ENCODE peak calls at places on chromosome 13, in five cellular contexts. One of them, this sample, is unnamed.

GRCh38 chr13:39552233-39552632 is 50.8 kb downstream of the LHFPL6 start:
- DNase-seq in GM04504: no peak
- DNase-seq in EL: no peak
- DNase-seq in NCI-H774: no peak
- DNase-seq in fibroblast of the conjunctiva: no peak
- DNase-seq in this sample: peak

GRCh38 chr13:71149498-71150363 is 717.3 kb downstream of the DACH1 start:
- DNase-seq in GM04504: no peak
- DNase-seq in EL: no peak
- DNase-seq in NCI-H774: peak
- DNase-seq in fibroblast of the conjunctiva: no peak
- DNase-seq in this sample: no peak

GRCh38 chr13:111962431-111962891 is 104.5 kb upstream of the SOX1 start:
- DNase-seq in GM04504: no peak
- DNase-seq in EL: no peak
- DNase-seq in NCI-H774: no peak
- DNase-seq in fibroblast of the conjunctiva: no peak
- DNase-seq in this sample: no peak

GRCh38 chr13:75587679-75588078 is 38.1 kb downstream of the UCHL3 start:
- DNase-seq in GM04504: no peak
- DNase-seq in EL: no peak
- DNase-seq in NCI-H774: no peak
- DNase-seq in fibroblast of the conjunctiva: no peak
- DNase-seq in this sample: no peak

GRCh38 chr13:109940637-109941036 is 154.3 kb upstream of the IRS2 start:
- DNase-seq in GM04504: no peak
- DNase-seq in EL: no peak
- DNase-seq in NCI-H774: no peak
- DNase-seq in fibroblast of the conjunctiva: no peak
- DNase-seq in this sample: no peak

GRCh38 chr13:106799731-106800335 is 231.9 kb upstream of the ARGLU1 start:
- DNase-seq in GM04504: no peak
- DNase-seq in EL: no peak
- DNase-seq in NCI-H774: no peak
- DNase-seq in fibroblast of the conjunctiva: no peak
- DNase-seq in this sample: no peak

GRCh38 chr13:39148513-39148961 is 110.3 kb downstream of the NHLRC3 start:
- DNase-seq in GM04504: peak
- DNase-seq in EL: peak
- DNase-seq in NCI-H774: peak
- DNase-seq in fibroblast of the conjunctiva: peak
- DNase-seq in this sample: no peak

GRCh38 chr13:81223784-81224501 is 883.0 kb upstream of the SPRY2 start:
- DNase-seq in GM04504: no peak
- DNase-seq in EL: no peak
- DNase-seq in NCI-H774: no peak
- DNase-seq in fibroblast of the conjunctiva: no peak
- DNase-seq in this sample: no peak

GRCh38 chr13:106212436-106213010 is 322.9 kb downstream of the EFNB2 start:
- DNase-seq in GM04504: peak
- DNase-seq in EL: peak
- DNase-seq in NCI-H774: no peak
- DNase-seq in fibroblast of the conjunctiva: no peak
- DNase-seq in this sample: no peak

GRCh38 chr13:68023838-68024581 is 793.9 kb upstream of the PCDH9 start:
- DNase-seq in GM04504: no peak
- DNase-seq in EL: no peak
- DNase-seq in NCI-H774: no peak
- DNase-seq in fibroblast of the conjunctiva: no peak
- DNase-seq in this sample: no peak

GRCh38 chr13:37960427-37960826 is 90.9 kb upstream of the TRPC4 start:
- DNase-seq in GM04504: no peak
- DNase-seq in EL: no peak
- DNase-seq in NCI-H774: no peak
- DNase-seq in fibroblast of the conjunctiva: no peak
- DNase-seq in this sample: no peak

GRCh38 chr13:44816701-44817684 is 172.3 kb downstream of the NUFIP1 start:
- DNase-seq in GM04504: no peak
- DNase-seq in EL: peak
- DNase-seq in NCI-H774: no peak
- DNase-seq in fibroblast of the conjunctiva: no peak
- DNase-seq in this sample: no peak

GRCh38 chr13:35888327-35888940 is 242.7 kb downstream of the DCLK1 start:
- DNase-seq in GM04504: no peak
- DNase-seq in EL: no peak
- DNase-seq in NCI-H774: peak
- DNase-seq in fibroblast of the conjunctiva: no peak
- DNase-seq in this sample: peak

GRCh38 chr13:98484289-98485219 is 92.4 kb downstream of the STK24 start:
- DNase-seq in GM04504: peak
- DNase-seq in EL: peak
- DNase-seq in NCI-H774: no peak
- DNase-seq in fibroblast of the conjunctiva: peak
- DNase-seq in this sample: no peak

GRCh38 chr13:36571444-36571843 is 102.4 kb upstream of the SERTM1 start:
- DNase-seq in GM04504: no peak
- DNase-seq in EL: no peak
- DNase-seq in NCI-H774: no peak
- DNase-seq in fibroblast of the conjunctiva: no peak
- DNase-seq in this sample: no peak

GRCh38 chr13:97234742-97235141 is 12.6 kb downstream of the MBNL2 start:
- DNase-seq in GM04504: no peak
- DNase-seq in EL: no peak
- DNase-seq in NCI-H774: no peak
- DNase-seq in fibroblast of the conjunctiva: no peak
- DNase-seq in this sample: peak

GRCh38 chr13:76418404-76418803 is 467.8 kb downstream of the KCTD12 start:
- DNase-seq in GM04504: no peak
- DNase-seq in EL: no peak
- DNase-seq in NCI-H774: no peak
- DNase-seq in fibroblast of the conjunctiva: no peak
- DNase-seq in this sample: no peak

GRCh38 chr13:22812793-22813192 is 368.0 kb upstream of the SGCG start:
- DNase-seq in GM04504: no peak
- DNase-seq in EL: no peak
- DNase-seq in NCI-H774: no peak
- DNase-seq in fibroblast of the conjunctiva: no peak
- DNase-seq in this sample: no peak

GRCh38 chr13:94515911-94516310 is 36.4 kb upstream of the DCT start:
- DNase-seq in GM04504: no peak
- DNase-seq in EL: no peak
- DNase-seq in NCI-H774: no peak
- DNase-seq in fibroblast of the conjunctiva: no peak
- DNase-seq in this sample: no peak

GRCh38 chr13:21465710-21466160 is 6.6 kb upstream of the ZDHHC20 start:
- DNase-seq in GM04504: no peak
- DNase-seq in EL: no peak
- DNase-seq in NCI-H774: peak
- DNase-seq in fibroblast of the conjunctiva: no peak
- DNase-seq in this sample: peak

GRCh38 chr13:113151745-113152707 is 6.4 kb upstream of the PROZ start:
- DNase-seq in GM04504: peak
- DNase-seq in EL: peak
- DNase-seq in NCI-H774: no peak
- DNase-seq in fibroblast of the conjunctiva: peak
- DNase-seq in this sample: peak

GRCh38 chr13:110470272-110471009 is 91.1 kb downstream of the RAB20 start:
- DNase-seq in GM04504: no peak
- DNase-seq in EL: no peak
- DNase-seq in NCI-H774: no peak
- DNase-seq in fibroblast of the conjunctiva: no peak
- DNase-seq in this sample: peak

GRCh38 chr13:27257233-27257568 is 5.8 kb downstream of the RPL21 start:
- DNase-seq in GM04504: no peak
- DNase-seq in EL: no peak
- DNase-seq in NCI-H774: no peak
- DNase-seq in fibroblast of the conjunctiva: no peak
- DNase-seq in this sample: no peak

GRCh38 chr13:20799726-20800416 is 26.1 kb upstream of the EEF1AKMT1 start:
- DNase-seq in GM04504: no peak
- DNase-seq in EL: peak
- DNase-seq in NCI-H774: no peak
- DNase-seq in fibroblast of the conjunctiva: no peak
- DNase-seq in this sample: no peak

GRCh38 chr13:109400625-109401257 is 385.6 kb downstream of the IRS2 start:
- DNase-seq in GM04504: no peak
- DNase-seq in EL: no peak
- DNase-seq in NCI-H774: no peak
- DNase-seq in fibroblast of the conjunctiva: no peak
- DNase-seq in this sample: no peak

GRCh38 chr13:103246581-103247200 is 180.5 kb upstream of the SLC10A2 start:
- DNase-seq in GM04504: no peak
- DNase-seq in EL: no peak
- DNase-seq in NCI-H774: no peak
- DNase-seq in fibroblast of the conjunctiva: no peak
- DNase-seq in this sample: no peak

GRCh38 chr13:51451134-51451466 is 1.7 kb downstream of the INTS6 start:
- DNase-seq in GM04504: no peak
- DNase-seq in EL: no peak
- DNase-seq in NCI-H774: no peak
- DNase-seq in fibroblast of the conjunctiva: no peak
- DNase-seq in this sample: no peak

GRCh38 chr13:58597552-58597951 is 966.0 kb downstream of the PCDH17 start:
- DNase-seq in GM04504: no peak
- DNase-seq in EL: no peak
- DNase-seq in NCI-H774: no peak
- DNase-seq in fibroblast of the conjunctiva: no peak
- DNase-seq in this sample: no peak

GRCh38 chr13:32663660-32664059 is 77.4 kb downstream of the PDS5B start:
- DNase-seq in GM04504: no peak
- DNase-seq in EL: no peak
- DNase-seq in NCI-H774: peak
- DNase-seq in fibroblast of the conjunctiva: no peak
- DNase-seq in this sample: no peak

GRCh38 chr13:63088226-63088625 is 1672.6 kb upstream of the PCDH20 start:
- DNase-seq in GM04504: no peak
- DNase-seq in EL: no peak
- DNase-seq in NCI-H774: no peak
- DNase-seq in fibroblast of the conjunctiva: no peak
- DNase-seq in this sample: peak

GRCh38 chr13:52830946-52831345 is 17.5 kb downstream of the PCDH8 start:
- DNase-seq in GM04504: no peak
- DNase-seq in EL: no peak
- DNase-seq in NCI-H774: no peak
- DNase-seq in fibroblast of the conjunctiva: no peak
- DNase-seq in this sample: no peak

GRCh38 chr13:98658131-98658530 is 81.2 kb upstream of the STK24 start:
- DNase-seq in GM04504: peak
- DNase-seq in EL: no peak
- DNase-seq in NCI-H774: no peak
- DNase-seq in fibroblast of the conjunctiva: peak
- DNase-seq in this sample: no peak

GRCh38 chr13:77544365-77544764 is 8.9 kb downstream of the SCEL start:
- DNase-seq in GM04504: no peak
- DNase-seq in EL: peak
- DNase-seq in NCI-H774: no peak
- DNase-seq in fibroblast of the conjunctiva: peak
- DNase-seq in this sample: peak

GRCh38 chr13:113758651-113759524 is at the start of gene TMEM255B:
- DNase-seq in GM04504: peak
- DNase-seq in EL: peak
- DNase-seq in NCI-H774: peak
- DNase-seq in fibroblast of the conjunctiva: no peak
- DNase-seq in this sample: peak

This sample was measured in pons.